ENCODE peak calls at places on chromosome 11, in eight cellular contexts. Y is lower lobe of right lung; L is H1; H is HCT116; S is left ventricle myocardium inferior; O is CD8-positive, alpha-beta T cell; J is CD4-positive, CD25-positive, alpha-beta regulatory T cell; A is hepatocyte. Z is an unnamed sample. For H3K27me3, the result is how much of the 10 kb centered on the place peaks cover.

GRCh38 chr11:109077340-109077927 is 344.6 kb upstream of the C11orf87 start:
- DNase-seq in Y (no peak), L (no peak), H (no peak), S (no peak), O (no peak), J (no peak), A (no peak), Z (no peak)

GRCh38 chr11:134685981-134686380 is 273.9 kb upstream of the B3GAT1 start:
- DNase-seq in Y (no peak), L (no peak), H (no peak), S (no peak), O (no peak), J (no peak), A (no peak), Z (no peak)

GRCh38 chr11:11814614-11815452 is 26.9 kb upstream of the USP47 start:
- DNase-seq in Y (no peak), L (no peak), H (no peak), S (no peak), O (no peak), J (no peak), A (no peak), Z (no peak)

GRCh38 chr11:117925198-117925925 is 3.8 kb downstream of the TMPRSS13 start:
- DNase-seq in Y (peak), L (no peak), H (no peak), S (no peak), O (no peak), J (no peak), A (no peak), Z (no peak)

GRCh38 chr11:77446911-77447629 is 26.8 kb downstream of the PAK1 start:
- DNase-seq in Y (no peak), L (no peak), H (no peak), S (no peak), O (no peak), J (no peak), A (no peak), Z (no peak)

GRCh38 chr11:68168694-68169093 is 44.4 kb downstream of the KMT5B start:
- DNase-seq in Y (no peak), L (no peak), H (no peak), S (no peak), O (no peak), J (no peak), A (no peak), Z (no peak)

GRCh38 chr11:86047275-86047991 is 21.5 kb downstream of the PICALM start:
- DNase-seq in Y (no peak), L (no peak), H (no peak), S (no peak), O (no peak), J (peak), A (no peak), Z (no peak)

GRCh38 chr11:120674537-120674936 is 163.0 kb downstream of the GRIK4 start:
- DNase-seq in Y (no peak), L (no peak), H (no peak), S (no peak), O (no peak), J (no peak), A (peak), Z (no peak)

GRCh38 chr11:78408619-78409018 is 9.0 kb downstream of the GAB2 start:
- DNase-seq in Y (no peak), L (no peak), H (no peak), S (no peak), O (no peak), J (no peak), A (no peak), Z (no peak)

GRCh38 chr11:75105462-75105925 is 8.8 kb upstream of the OR2AT4 start:
- DNase-seq in Y (no peak), L (peak), H (peak), S (no peak), O (no peak), J (no peak), A (peak), Z (peak)

GRCh38 chr11:95413761-95414160 is 182.8 kb upstream of the SESN3 start:
- DNase-seq in Y (no peak), L (no peak), H (no peak), S (no peak), O (no peak), J (no peak), A (no peak), Z (no peak)

GRCh38 chr11:26323837-26324236 is 8.1 kb upstream of the ANO3 start:
- DNase-seq in Y (no peak), L (no peak), H (no peak), S (no peak), O (no peak), J (no peak), A (peak), Z (no peak)

GRCh38 chr11:44744160-44744559 is 17.4 kb downstream of the TSPAN18 start:
- DNase-seq in Y (no peak), L (no peak), H (no peak), S (no peak), O (no peak), J (no peak), A (no peak), Z (no peak)

GRCh38 chr11:95704865-95705264 is 84.7 kb downstream of the FAM76B start:
- DNase-seq in Y (no peak), L (no peak), H (no peak), S (no peak), O (no peak), J (no peak), A (no peak), Z (no peak)

GRCh38 chr11:57251037-57251436 is 14.0 kb upstream of the APLNR start:
- DNase-seq in Y (no peak), L (no peak), H (no peak), S (no peak), O (no peak), J (no peak), A (no peak), Z (no peak)

GRCh38 chr11:2308713-2309112 is 6.9 kb downstream of the TSPAN32 start:
- DNase-seq in Y (no peak), L (no peak), H (no peak), S (no peak), O (no peak), J (no peak), A (no peak), Z (no peak)

GRCh38 chr11:12009617-12010321 is 1.3 kb upstream of the DKK3 start:
- DNase-seq in Y (no peak), L (no peak), H (no peak), S (no peak), O (no peak), J (no peak), A (peak), Z (no peak)

GRCh38 chr11:27717377-27717776 is 17.1 kb upstream of the BDNF start:
- DNase-seq in Y (no peak), L (no peak), H (no peak), S (no peak), O (no peak), J (no peak), A (no peak), Z (no peak)

GRCh38 chr11:132549001-132549400 is 983.3 kb downstream of the OPCML start:
- DNase-seq in Y (no peak), L (no peak), H (no peak), S (no peak), O (no peak), J (no peak), A (no peak), Z (no peak)

GRCh38 chr11:26580929-26581328 is 8.9 kb upstream of the MUC15 start:
- DNase-seq in Y (no peak), L (no peak), H (no peak), S (no peak), O (no peak), J (no peak), A (no peak), Z (no peak)

GRCh38 chr11:8328848-8329330 is 65.2 kb upstream of the LMO1 start:
- DNase-seq in Y (peak), L (peak), H (peak), S (peak), O (peak), J (no peak), A (peak), Z (peak)

GRCh38 chr11:84800755-84801346 is 826.3 kb downstream of the DLG2 start:
- DNase-seq in Y (no peak), L (no peak), H (peak), S (no peak), O (no peak), J (no peak), A (peak), Z (no peak)

GRCh38 chr11:128409476-128409875 is 177.9 kb downstream of the ETS1 start:
- DNase-seq in Y (no peak), L (no peak), H (no peak), S (no peak), O (no peak), J (no peak), A (no peak), Z (no peak)

GRCh38 chr11:130145975-130146776 is 13.4 kb upstream of the ST14 start:
- DNase-seq in Y (peak), L (peak), H (peak), S (peak), O (no peak), J (no peak), A (peak), Z (peak)

GRCh38 chr11:130146797-130147196 is 12.8 kb upstream of the ST14 start:
- DNase-seq in Y (no peak), L (no peak), H (no peak), S (no peak), O (no peak), J (no peak), A (no peak), Z (no peak)

GRCh38 chr11:130144721-130145327 is 14.8 kb upstream of the ST14 start:
- DNase-seq in Y (no peak), L (no peak), H (no peak), S (no peak), O (no peak), J (no peak), A (peak), Z (no peak)

GRCh38 chr11:130144129-130144528 is 15.5 kb upstream of the ST14 start:
- DNase-seq in Y (no peak), L (no peak), H (no peak), S (no peak), O (no peak), J (no peak), A (peak), Z (no peak)

DNA sequence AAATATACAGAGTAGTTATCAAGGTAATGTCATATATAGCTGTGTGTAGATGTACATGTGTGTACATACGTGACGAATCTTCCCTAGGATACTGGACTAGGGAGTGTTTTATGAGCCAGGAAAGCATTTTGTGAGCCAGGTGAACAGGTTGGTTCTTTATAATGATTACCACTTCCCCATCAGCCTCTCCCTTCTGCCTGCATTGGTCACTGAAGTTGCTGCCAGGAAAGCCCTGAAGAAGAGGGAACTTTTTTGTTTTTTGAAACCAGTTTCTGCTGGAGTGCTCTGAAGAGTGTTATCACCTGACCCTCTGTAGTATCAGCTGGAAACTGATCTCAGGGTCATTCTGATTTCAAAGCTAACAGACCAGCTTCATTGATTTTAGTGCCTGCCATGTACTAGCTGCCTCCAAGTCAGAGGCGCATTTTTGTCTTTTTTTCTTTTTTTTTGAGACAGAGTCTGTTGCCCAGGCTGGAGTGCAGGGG is 14.2 kb upstream of the ST14 start:
- DNase-seq in Y (no peak), L (no peak), H (no peak), S (no peak), O (no peak), J (no peak), A (peak), Z (no peak)
- H3K27ac ChIP-seq in Y (peak), L (peak), H (peak), S (peak), O (no peak), J (no peak), A (peak), Z (no peak)

DNA sequence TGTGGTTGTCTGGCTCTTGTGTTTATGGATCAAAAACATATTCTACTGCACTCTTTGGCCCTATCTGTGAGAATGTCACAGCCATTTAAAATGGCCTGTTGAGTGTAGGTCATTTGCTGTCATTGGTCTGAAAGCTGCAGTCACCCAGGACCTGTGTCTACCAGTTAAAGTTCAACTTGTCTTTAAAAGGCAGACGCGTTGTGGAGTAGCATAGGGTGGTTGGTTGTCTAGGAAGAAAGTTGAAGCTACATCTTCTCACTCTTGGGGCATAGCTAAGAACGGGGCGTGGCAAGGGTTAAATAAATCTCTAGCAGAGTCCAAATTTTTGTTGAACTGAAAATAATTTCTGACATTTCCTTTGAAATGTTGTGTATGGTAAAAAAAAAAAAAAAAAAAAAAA is 110.7 kb upstream of the E2F8 start:
- DNase-seq in Y (no peak), L (no peak), H (no peak), S (no peak), O (no peak), J (no peak), A (no peak), Z (no peak)
- H3K27me3 ChIP-seq in Y (under half), L (under half), H (half or more), S (half or more), O (under half), J (under half), A (half or more), Z (under half)

DNA sequence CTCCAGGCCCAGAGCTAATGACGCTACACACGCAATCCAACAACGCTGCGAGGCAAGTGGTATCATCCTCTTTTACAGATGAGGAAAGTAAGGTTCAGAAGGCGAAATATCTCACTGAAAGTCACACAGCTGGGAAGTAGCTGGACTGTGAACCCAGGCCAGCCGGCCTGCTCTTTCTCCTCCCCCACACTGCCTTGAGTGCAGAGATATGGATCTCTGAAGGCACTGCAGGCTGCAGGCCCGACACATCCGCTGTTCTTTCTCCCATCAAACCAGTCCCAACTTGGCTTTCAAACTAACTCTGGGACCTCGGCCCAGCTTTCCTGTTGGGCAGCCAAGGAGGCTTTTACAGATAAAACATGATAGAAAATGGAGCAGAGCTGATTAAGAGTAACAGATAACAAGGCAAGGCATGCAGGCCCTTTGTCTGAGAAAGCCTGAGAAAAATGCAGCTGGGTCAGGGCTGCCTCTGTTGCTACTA is 64.0 kb upstream of the PTPRJ start:
- DNase-seq in Y (no peak), L (no peak), H (no peak), S (peak), O (no peak), J (no peak), A (peak), Z (no peak)
- H3K27ac ChIP-seq in Y (peak), L (no peak), H (no peak), S (peak), O (no peak), J (no peak), A (peak), Z (no peak)

GRCh38 chr11:17478064-17478463 is 1.4 kb upstream of the ABCC8 start:
- DNase-seq in Y (no peak), L (no peak), H (no peak), S (no peak), O (no peak), J (no peak), A (no peak), Z (no peak)

GRCh38 chr11:17477084-17477333 is 364 bp upstream of the ABCC8 start:
- DNase-seq in Y (no peak), L (no peak), H (no peak), S (no peak), O (no peak), J (no peak), A (no peak), Z (no peak)

GRCh38 chr11:17476317-17477083 is at the start of gene ABCC8:
- DNase-seq in Y (no peak), L (no peak), H (no peak), S (no peak), O (no peak), J (no peak), A (peak), Z (no peak)

GRCh38 chr11:17475666-17476316 is 854 bp downstream of the ABCC8 start:
- DNase-seq in Y (no peak), L (no peak), H (no peak), S (no peak), O (no peak), J (no peak), A (no peak), Z (no peak)

DNA sequence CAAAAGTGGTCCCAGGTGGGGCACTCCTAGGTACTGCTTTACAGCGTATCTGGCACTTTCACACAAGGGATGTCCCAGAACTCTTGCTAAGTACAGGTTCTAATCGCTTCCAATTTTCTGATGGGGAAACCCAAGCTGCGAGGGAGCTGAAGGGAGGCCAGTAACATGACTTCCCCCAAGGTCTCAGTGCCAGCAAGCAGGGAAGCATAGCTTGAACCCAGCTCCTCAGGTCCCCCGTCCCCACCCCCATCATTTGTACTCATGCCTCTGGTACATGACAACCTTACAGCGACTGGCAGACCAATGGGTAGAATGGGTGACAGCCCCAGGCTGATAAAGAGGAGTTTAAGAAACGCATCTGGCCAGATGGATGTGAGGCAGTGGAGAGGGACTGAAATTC is 716 bp upstream of the ABCC8 start:
- DNase-seq in Y (no peak), L (no peak), H (no peak), S (no peak), O (no peak), J (no peak), A (no peak), Z (no peak)
- H3K27me3 ChIP-seq in Y (half or more), L (under half), H (under half), S (half or more), O (under half), J (under half), A (half or more), Z (under half)

DNA sequence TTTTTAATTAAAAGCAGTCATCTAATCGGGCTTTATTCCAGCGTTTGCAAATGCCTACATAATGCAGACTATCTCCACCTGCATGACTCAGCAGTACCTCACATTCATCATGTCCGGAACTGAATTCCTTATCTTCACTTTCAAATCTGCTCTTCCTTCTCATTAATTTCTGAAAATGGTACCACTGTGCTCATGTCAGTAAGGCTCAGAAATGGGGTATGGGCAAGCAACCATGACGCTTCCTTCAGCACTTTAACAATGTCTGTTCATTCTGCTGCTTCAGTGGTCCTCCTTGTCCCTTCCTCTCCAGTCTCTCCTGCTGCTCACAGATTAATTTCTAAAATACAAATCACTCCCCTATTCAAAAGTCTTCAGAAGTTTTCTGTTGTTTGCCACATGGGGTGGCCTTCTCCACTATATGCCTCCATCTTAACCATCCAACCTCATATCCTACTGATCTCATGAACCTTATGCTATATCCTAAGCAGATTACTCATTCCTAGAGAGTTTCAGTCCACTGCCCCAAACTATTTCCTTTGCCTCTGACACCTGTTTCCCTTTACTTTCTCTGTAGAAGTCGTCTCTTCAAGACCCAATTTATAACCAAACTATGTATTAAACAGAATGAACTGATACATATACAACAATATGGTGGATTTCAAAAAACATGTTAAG is 7.0 kb downstream of the GTF2H1 start:
- DNase-seq in Y (no peak), L (no peak), H (no peak), S (no peak), O (no peak), J (no peak), A (no peak), Z (no peak)
- H3K27ac ChIP-seq in Y (no peak), L (no peak), H (no peak), S (no peak), O (no peak), J (no peak), A (no peak), Z (no peak)

DNA sequence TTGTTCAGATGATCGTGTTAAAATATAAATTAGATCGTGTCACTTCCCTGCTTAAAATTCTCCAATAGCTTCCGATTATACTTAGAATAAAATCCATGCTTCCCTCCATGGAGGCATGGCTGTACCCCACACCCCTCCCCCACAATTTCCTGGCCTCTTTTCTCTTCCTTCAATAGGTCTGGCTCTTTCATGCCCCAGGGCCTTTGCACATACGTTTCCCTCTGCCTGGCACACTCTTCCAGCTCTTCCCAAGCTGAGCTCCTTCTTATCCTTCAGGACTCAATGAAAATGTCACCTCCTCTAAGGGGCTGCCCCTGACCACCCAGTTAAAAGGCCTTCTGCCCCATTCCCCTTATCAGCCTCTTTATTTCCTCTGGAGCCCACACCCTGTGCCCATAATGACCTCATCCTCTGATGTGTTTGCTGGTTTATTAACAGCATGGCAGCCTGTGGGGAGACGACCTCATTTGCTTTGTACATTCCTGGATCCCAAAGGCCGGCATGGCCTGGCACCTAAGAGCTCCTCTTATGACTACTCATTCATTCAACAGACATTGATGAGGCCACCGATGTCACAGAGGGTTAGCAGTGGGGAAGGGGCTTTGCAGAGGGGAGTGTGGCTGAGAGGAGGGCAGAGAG is 9.0 kb upstream of the FLRT1 start:
- DNase-seq in Y (no peak), L (no peak), H (no peak), S (no peak), O (no peak), J (no peak), A (no peak), Z (no peak)
- H3K27me3 ChIP-seq in Y (under half), L (under half), H (under half), S (under half), O (under half), J (under half), A (under half), Z (under half)

GRCh38 chr11:10386861-10387208 is 68.2 kb upstream of the AMPD3 start:
- DNase-seq in Y (no peak), L (no peak), H (no peak), S (no peak), O (no peak), J (no peak), A (no peak), Z (no peak)
- H3K27ac ChIP-seq in Y (peak), L (no peak), H (no peak), S (peak), O (no peak), J (no peak), A (peak), Z (no peak)

GRCh38 chr11:71252434-71252781 is at the start of gene SHANK2:
- DNase-seq in Y (peak), L (no peak), H (no peak), S (no peak), O (no peak), J (no peak), A (peak), Z (no peak)
- H3K27me3 ChIP-seq in Y (half or more), L (under half), H (under half), S (half or more), O (under half), J (under half), A (under half), Z (under half)